ENCODE peak calls at places on chromosome 14, in nine cellular contexts. Z is IMR-90, H is adrenal gland, D is fibroblast of lung, C is heart left ventricle, S is colonic mucosa, Y is uterus, P is A549, K is AG10803. M is an unnamed sample.

GRCh38 chr14:104983231-104983721 is 2.3 kb upstream of the CLBA1 start:
- DNase-seq in Y (no peak), S (no peak), Z (no peak), D (no peak), P (no peak), H (no peak), C (no peak), K (no peak), M (no peak)

GRCh38 chr14:92586001-92586947 is 72.7 kb downstream of the RIN3 start:
- DNase-seq in H (peak; percentile 58), Z (peak; percentile 99), Y (peak; percentile 60), D (peak; percentile 99), K (peak; percentile 99), C (no peak), P (no peak), S (no peak), M (no peak)

GRCh38 chr14:101446387-101446969 is 114.8 kb upstream of the DIO3 start:
- DNase-seq in H (no peak), Y (no peak), P (no peak), D (no peak), Z (no peak), S (no peak), K (no peak), C (no peak), M (no peak)

GRCh38 chr14:99479903-99480855 is 480 bp downstream of the SETD3 start:
- DNase-seq in S (peak; percentile 59), P (peak; percentile 72), K (peak; percentile 73), Y (peak; percentile 52), D (peak; percentile 46), C (peak; percentile 67), Z (peak; percentile 65), H (peak; percentile 72), M (no peak)

GRCh38 chr14:92883066-92883465 is 39.9 kb upstream of the CHGA start:
- DNase-seq in K (no peak), H (no peak), Z (no peak), C (no peak), S (no peak), P (no peak), Y (no peak), D (no peak), M (no peak)

GRCh38 chr14:47191693-47192092 is 483.7 kb downstream of the MDGA2 start:
- DNase-seq in S (no peak), K (no peak), D (no peak), Y (no peak), H (no peak), P (no peak), C (no peak), Z (no peak), M (no peak)

GRCh38 chr14:101562659-101563351 is 1.5 kb downstream of the DIO3 start:
- DNase-seq in C (no peak), D (no peak), Y (no peak), Z (no peak), S (no peak), H (no peak), K (no peak), P (no peak), M (no peak)

GRCh38 chr14:67517083-67517482 is 16.0 kb upstream of the PLEKHH1 start:
- DNase-seq in K (peak; percentile 17), Y (no peak), C (peak; percentile 30), H (peak; percentile 62), S (no peak), D (no peak), Z (no peak), P (no peak), M (no peak)

GRCh38 chr14:41899416-41899815 is 292.7 kb downstream of the LRFN5 start:
- DNase-seq in Z (peak; percentile 3), H (no peak), P (no peak), C (no peak), Y (no peak), S (no peak), D (peak; percentile 75), K (peak; percentile 0), M (no peak)

GRCh38 chr14:89673499-89674225 is 256.6 kb upstream of the FOXN3 start:
- DNase-seq in K (peak; percentile 47), Y (no peak), H (no peak), C (no peak), S (peak; percentile 66), P (no peak), D (peak; percentile 18), Z (peak; percentile 66), M (no peak)

GRCh38 chr14:33906968-33907367 is 43.9 kb downstream of the EGLN3 start:
- DNase-seq in H (no peak), Z (no peak), S (no peak), D (no peak), Y (no peak), K (no peak), P (no peak), C (no peak), M (no peak)

GRCh38 chr14:33911046-33911445 is 39.8 kb downstream of the EGLN3 start:
- DNase-seq in D (no peak), K (no peak), P (no peak), H (no peak), Z (no peak), Y (no peak), C (no peak), S (no peak), M (no peak)

GRCh38 chr14:33904609-33905008 is 46.3 kb downstream of the EGLN3 start:
- DNase-seq in Y (no peak), K (no peak), H (no peak), S (no peak), C (no peak), P (no peak), Z (no peak), D (no peak), M (no peak)

GRCh38 chr14:33909380-33910084 is 41.3 kb downstream of the EGLN3 start:
- DNase-seq in Z (no peak), H (no peak), D (no peak), S (no peak), Y (no peak), C (no peak), K (no peak), P (no peak), M (no peak)

GRCh38 chr14:33908540-33909223 is 42.2 kb downstream of the EGLN3 start:
- DNase-seq in P (no peak), D (no peak), K (no peak), H (no peak), S (peak; percentile 79), Z (no peak), Y (no peak), C (no peak), M (no peak)
- TF ChIP-seq CTCF in P (no peak), D (no peak), K (no peak), H (no peak), S (peak; percentile 49), Z (no peak), Y (no peak), C (no peak), M (no peak)

GRCh38 chr14:65187421-65188049 is 85.2 kb upstream of the MAX start:
- DNase-seq in H (no peak), K (no peak), D (no peak), S (no peak), Y (no peak), P (no peak), C (no peak), Z (no peak), M (no peak)
- TF ChIP-seq CTCF in H (no peak), K (no peak), D (no peak), S (no peak), Y (no peak), P (no peak), C (no peak), Z (no peak), M (no peak)

GRCh38 chr14:87745507-87746118 is 247.4 kb downstream of the GALC start:
- DNase-seq in K (peak; percentile 50), S (no peak), Y (no peak), D (peak; percentile 3), H (peak; percentile 60), P (peak; percentile 12), C (no peak), Z (peak; percentile 7), M (no peak)
- TF ChIP-seq CTCF in K (peak; percentile 82), S (peak; percentile 43), Y (no peak), D (peak; percentile 28), H (peak; percentile 55), P (peak; percentile 41), C (peak; percentile 53), Z (peak; percentile 36), M (peak; percentile 78)

GRCh38 chr14:71485833-71486232 is 446.4 kb upstream of the RGS6 start:
- DNase-seq in S (no peak), Y (no peak), K (no peak), Z (no peak), H (no peak), C (no peak), D (no peak), P (no peak), M (no peak)
- TF ChIP-seq CTCF in S (no peak), Y (no peak), K (no peak), Z (no peak), H (no peak), C (no peak), D (no peak), P (no peak), M (no peak)

GRCh38 chr14:74573421-74574091 is 38.5 kb downstream of the LTBP2 start:
- DNase-seq in P (no peak), H (no peak), Y (no peak), K (no peak), S (no peak), C (no peak), Z (no peak), D (no peak), M (no peak)
- TF ChIP-seq CTCF in P (no peak), H (no peak), Y (no peak), K (no peak), S (no peak), C (no peak), Z (no peak), D (no peak), M (no peak)

M was measured in type B pancreatic cell.